ENCODE peak calls at places on chromosome 18, in six cellular contexts. One of them, this sample, is unnamed.

GRCh38 chr18:13488281-13488929 is 238.0 kb downstream of the FAM210A start:
- DNase-seq in body of pancreas: no peak
- DNase-seq in HCT116: no peak
- DNase-seq in A549: no peak
- DNase-seq in prostate gland: no peak
- DNase-seq in HepG2: no peak
- DNase-seq in this sample: no peak

GRCh38 chr18:644395-645004 is 13.0 kb upstream of the TYMS start:
- DNase-seq in body of pancreas: no peak
- DNase-seq in HCT116: no peak
- DNase-seq in A549: no peak
- DNase-seq in prostate gland: no peak
- DNase-seq in HepG2: peak
- DNase-seq in this sample: no peak

GRCh38 chr18:47247036-47247832 is 4.2 kb downstream of the SKOR2 start:
- DNase-seq in body of pancreas: no peak
- DNase-seq in HCT116: no peak
- DNase-seq in A549: no peak
- DNase-seq in prostate gland: no peak
- DNase-seq in HepG2: no peak
- DNase-seq in this sample: peak

GRCh38 chr18:79062806-79063205 is 6.4 kb upstream of the ATP9B start:
- DNase-seq in body of pancreas: no peak
- DNase-seq in HCT116: no peak
- DNase-seq in A549: no peak
- DNase-seq in prostate gland: peak
- DNase-seq in HepG2: peak
- DNase-seq in this sample: no peak

GRCh38 chr18:13234528-13234795 is 15.9 kb downstream of the LDLRAD4 start:
- DNase-seq in body of pancreas: no peak
- DNase-seq in HCT116: no peak
- DNase-seq in A549: no peak
- DNase-seq in prostate gland: no peak
- DNase-seq in HepG2: no peak
- DNase-seq in this sample: no peak

GRCh38 chr18:629303-630150 is 27.9 kb upstream of the TYMS start:
- DNase-seq in body of pancreas: no peak
- DNase-seq in HCT116: no peak
- DNase-seq in A549: no peak
- DNase-seq in prostate gland: no peak
- DNase-seq in HepG2: no peak
- DNase-seq in this sample: peak

GRCh38 chr18:47184419-47185050 is 8.4 kb upstream of the IER3IP1 start:
- DNase-seq in body of pancreas: peak
- DNase-seq in HCT116: peak
- DNase-seq in A549: peak
- DNase-seq in prostate gland: no peak
- DNase-seq in HepG2: peak
- DNase-seq in this sample: peak

GRCh38 chr18:58785171-58785805 is 79.4 kb upstream of the ZNF532 start:
- DNase-seq in body of pancreas: no peak
- DNase-seq in HCT116: peak
- DNase-seq in A549: peak
- DNase-seq in prostate gland: peak
- DNase-seq in HepG2: no peak
- DNase-seq in this sample: no peak

GRCh38 chr18:13606589-13607254 is 119.6 kb downstream of the FAM210A start:
- DNase-seq in body of pancreas: no peak
- DNase-seq in HCT116: no peak
- DNase-seq in A549: no peak
- DNase-seq in prostate gland: no peak
- DNase-seq in HepG2: no peak
- DNase-seq in this sample: no peak

GRCh38 chr18:70288851-70289328 is at the start of gene SOCS6:
- DNase-seq in body of pancreas: peak
- DNase-seq in HCT116: no peak
- DNase-seq in A549: no peak
- DNase-seq in prostate gland: peak
- DNase-seq in HepG2: no peak
- DNase-seq in this sample: peak

GRCh38 chr18:23487738-23488625 is 15.3 kb upstream of the RMC1 start:
- DNase-seq in body of pancreas: no peak
- DNase-seq in HCT116: no peak
- DNase-seq in A549: no peak
- DNase-seq in prostate gland: no peak
- DNase-seq in HepG2: peak
- DNase-seq in this sample: peak

GRCh38 chr18:34493566-34494358 is 216.3 kb upstream of the DTNA start:
- DNase-seq in body of pancreas: peak
- DNase-seq in HCT116: no peak
- DNase-seq in A549: no peak
- DNase-seq in prostate gland: no peak
- DNase-seq in HepG2: peak
- DNase-seq in this sample: no peak

GRCh38 chr18:48949051-48949605 is 1.6 kb downstream of the SMAD7 start:
- DNase-seq in body of pancreas: peak
- DNase-seq in HCT116: no peak
- DNase-seq in A549: no peak
- DNase-seq in prostate gland: no peak
- DNase-seq in HepG2: no peak
- DNase-seq in this sample: no peak

GRCh38 chr18:57901819-57902600 is 98.9 kb upstream of the ATP8B1 start:
- DNase-seq in body of pancreas: no peak
- DNase-seq in HCT116: no peak
- DNase-seq in A549: peak
- DNase-seq in prostate gland: no peak
- DNase-seq in HepG2: peak
- DNase-seq in this sample: no peak

GRCh38 chr18:5891361-5892215 is 3.7 kb downstream of the TMEM200C start:
- DNase-seq in body of pancreas: no peak
- DNase-seq in HCT116: no peak
- DNase-seq in A549: no peak
- DNase-seq in prostate gland: no peak
- DNase-seq in HepG2: no peak
- DNase-seq in this sample: no peak

GRCh38 chr18:13640266-13640860 is 86.0 kb downstream of the FAM210A start:
- DNase-seq in body of pancreas: no peak
- DNase-seq in HCT116: no peak
- DNase-seq in A549: no peak
- DNase-seq in prostate gland: no peak
- DNase-seq in HepG2: no peak
- DNase-seq in this sample: no peak

GRCh38 chr18:13191779-13192178 is 26.8 kb upstream of the LDLRAD4 start:
- DNase-seq in body of pancreas: peak
- DNase-seq in HCT116: no peak
- DNase-seq in A549: no peak
- DNase-seq in prostate gland: no peak
- DNase-seq in HepG2: peak
- DNase-seq in this sample: no peak

GRCh38 chr18:48922203-48922800 is 28.5 kb downstream of the SMAD7 start:
- DNase-seq in body of pancreas: no peak
- DNase-seq in HCT116: no peak
- DNase-seq in A549: no peak
- DNase-seq in prostate gland: no peak
- DNase-seq in HepG2: no peak
- DNase-seq in this sample: no peak

GRCh38 chr18:27546991-27547390 is 361.9 kb upstream of the CHST9 start:
- DNase-seq in body of pancreas: no peak
- DNase-seq in HCT116: no peak
- DNase-seq in A549: no peak
- DNase-seq in prostate gland: no peak
- DNase-seq in HepG2: no peak
- DNase-seq in this sample: no peak

GRCh38 chr18:22191346-22191710 is 21.9 kb downstream of the GATA6 start:
- DNase-seq in body of pancreas: no peak
- DNase-seq in HCT116: no peak
- DNase-seq in A549: no peak
- DNase-seq in prostate gland: no peak
- DNase-seq in HepG2: no peak
- DNase-seq in this sample: no peak

GRCh38 chr18:22193466-22193865 is 24.1 kb downstream of the GATA6 start:
- DNase-seq in body of pancreas: no peak
- DNase-seq in HCT116: no peak
- DNase-seq in A549: no peak
- DNase-seq in prostate gland: no peak
- DNase-seq in HepG2: no peak
- DNase-seq in this sample: no peak

GRCh38 chr18:22195052-22195451 is 25.7 kb downstream of the GATA6 start:
- DNase-seq in body of pancreas: no peak
- DNase-seq in HCT116: no peak
- DNase-seq in A549: no peak
- DNase-seq in prostate gland: no peak
- DNase-seq in HepG2: no peak
- DNase-seq in this sample: no peak

GRCh38 chr18:22191986-22192385 is 22.6 kb downstream of the GATA6 start:
- DNase-seq in body of pancreas: no peak
- DNase-seq in HCT116: no peak
- DNase-seq in A549: no peak
- DNase-seq in prostate gland: no peak
- DNase-seq in HepG2: no peak
- DNase-seq in this sample: no peak

DNA sequence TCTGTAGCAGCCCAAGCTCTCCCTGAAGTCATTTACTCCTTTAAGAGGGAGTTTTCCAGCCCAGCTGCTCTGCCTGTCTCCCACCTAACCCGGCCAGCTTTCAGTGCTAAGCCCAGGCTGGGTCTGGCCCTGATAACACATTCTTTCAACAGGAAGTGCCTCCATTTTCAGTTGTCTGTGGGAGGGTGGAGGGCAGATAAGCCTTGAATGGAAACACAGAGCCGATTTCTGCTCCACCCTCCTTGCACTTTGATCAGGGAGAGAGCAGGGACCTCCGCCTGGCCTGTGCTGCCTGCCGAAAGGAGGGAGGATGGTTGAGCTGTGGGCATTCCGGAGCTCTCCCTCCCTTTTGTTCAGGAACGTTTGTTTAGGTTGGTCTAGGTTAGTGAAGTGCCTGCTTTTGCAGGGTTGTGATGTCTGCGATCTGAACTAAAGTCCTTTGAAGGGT is 24.8 kb downstream of the GATA6 start:
- DNase-seq in body of pancreas: no peak
- DNase-seq in HCT116: no peak
- DNase-seq in A549: no peak
- DNase-seq in prostate gland: no peak
- DNase-seq in HepG2: peak
- DNase-seq in this sample: peak
- TF ChIP-seq POLR2A in body of pancreas: no peak
- TF ChIP-seq POLR2A in HCT116: no peak
- TF ChIP-seq POLR2A in A549: no peak
- TF ChIP-seq POLR2A in prostate gland: no peak
- TF ChIP-seq POLR2A in HepG2: no peak
- TF ChIP-seq POLR2A in this sample: no peak

DNA sequence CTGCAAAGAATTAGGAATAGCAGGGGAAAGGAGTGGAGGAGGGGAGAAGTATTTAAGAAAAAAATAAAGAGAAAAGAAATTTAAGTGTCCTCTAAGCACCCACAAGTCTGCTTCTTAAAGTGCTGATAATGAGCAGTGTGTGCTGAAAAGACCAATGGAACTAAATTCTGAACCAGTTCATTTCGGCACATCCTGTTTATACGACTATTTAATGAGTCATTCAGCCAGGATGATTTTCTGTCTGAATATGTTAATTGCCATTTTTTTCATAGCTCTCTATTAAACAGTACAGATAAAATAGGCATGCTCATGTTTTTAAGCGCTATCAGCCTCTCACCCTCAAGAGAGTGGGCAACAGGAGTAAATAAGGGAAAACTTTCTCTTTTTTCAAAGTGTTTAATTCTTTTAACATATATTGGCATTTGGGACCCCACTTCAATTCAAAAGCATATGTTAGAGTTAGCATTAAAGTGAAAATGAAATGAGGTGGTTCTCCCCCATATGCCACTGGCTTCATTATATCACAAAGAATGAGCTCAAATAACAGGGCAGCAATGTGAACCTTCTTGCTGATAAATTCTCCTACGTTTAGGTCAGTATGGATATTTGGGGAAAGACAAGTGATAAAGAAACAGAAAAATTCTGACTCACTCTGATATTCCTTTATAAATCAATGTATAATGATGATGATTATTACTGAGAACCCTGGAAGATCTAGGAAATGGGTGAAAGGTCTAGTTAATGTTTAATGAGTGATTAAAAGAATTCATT is 87.5 kb downstream of the TCF4 start:
- DNase-seq in body of pancreas: no peak
- DNase-seq in HCT116: no peak
- DNase-seq in A549: no peak
- DNase-seq in prostate gland: no peak
- DNase-seq in HepG2: no peak
- DNase-seq in this sample: no peak
- TF ChIP-seq POLR2A in body of pancreas: no peak
- TF ChIP-seq POLR2A in HCT116: no peak
- TF ChIP-seq POLR2A in A549: no peak
- TF ChIP-seq POLR2A in prostate gland: no peak
- TF ChIP-seq POLR2A in HepG2: no peak
- TF ChIP-seq POLR2A in this sample: no peak

DNA sequence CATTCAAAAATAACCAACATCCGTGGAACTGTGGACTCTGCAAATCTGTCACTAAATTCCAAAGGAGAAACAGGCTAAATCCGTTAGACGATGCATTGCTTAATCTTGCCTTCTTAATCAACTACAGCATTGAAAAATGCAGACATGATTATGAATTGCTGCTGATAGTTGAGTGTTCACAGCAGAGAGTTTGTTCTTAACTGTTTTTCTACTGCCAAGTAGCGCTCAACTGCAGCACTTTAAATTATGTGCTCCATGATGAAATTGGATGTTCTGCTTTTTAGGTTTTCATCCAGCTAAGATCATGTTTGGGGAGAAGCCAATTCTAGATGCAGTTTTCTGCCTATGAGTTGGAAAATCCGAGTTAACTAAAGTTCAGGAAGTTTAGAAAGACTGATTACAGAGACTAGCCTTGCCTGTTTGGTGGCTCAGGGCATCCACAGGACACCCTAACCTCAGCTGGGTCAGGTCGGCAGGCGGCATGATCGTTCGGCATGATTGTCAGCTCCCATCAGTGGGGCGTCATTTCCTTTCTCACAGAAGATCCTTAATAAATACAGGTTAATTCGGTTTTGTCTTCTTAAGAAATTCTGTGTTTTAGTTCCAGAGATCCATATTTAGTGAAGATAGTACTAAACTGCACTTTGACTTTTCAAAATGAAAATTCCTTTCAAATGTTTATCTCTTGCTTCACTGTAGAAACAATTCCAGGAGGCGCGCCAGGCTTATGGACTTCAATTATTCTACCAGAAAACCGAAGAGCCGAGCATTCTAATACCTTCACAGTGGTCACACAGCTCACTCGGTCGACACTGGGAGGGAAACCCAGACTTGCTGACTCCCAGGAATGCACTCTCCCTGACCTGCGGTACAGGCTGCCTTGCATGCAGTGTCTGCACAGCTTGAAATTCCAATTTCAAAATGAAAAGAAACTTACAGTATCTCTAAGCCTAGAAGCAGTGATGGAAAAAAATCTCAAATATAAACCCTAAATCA is 119.6 kb upstream of the PIEZO2 start:
- DNase-seq in body of pancreas: no peak
- DNase-seq in HCT116: no peak
- DNase-seq in A549: no peak
- DNase-seq in prostate gland: no peak
- DNase-seq in HepG2: no peak
- DNase-seq in this sample: no peak
- TF ChIP-seq POLR2A in body of pancreas: no peak
- TF ChIP-seq POLR2A in HCT116: no peak
- TF ChIP-seq POLR2A in A549: no peak
- TF ChIP-seq POLR2A in prostate gland: no peak
- TF ChIP-seq POLR2A in HepG2: no peak
- TF ChIP-seq POLR2A in this sample: no peak

GRCh38 chr18:80136679-80137078 is 27.6 kb downstream of the ADNP2 start:
- DNase-seq in body of pancreas: no peak
- DNase-seq in HCT116: no peak
- DNase-seq in A549: no peak
- DNase-seq in prostate gland: no peak
- DNase-seq in HepG2: no peak
- DNase-seq in this sample: no peak
- TF ChIP-seq POLR2A in body of pancreas: no peak
- TF ChIP-seq POLR2A in HCT116: no peak
- TF ChIP-seq POLR2A in A549: no peak
- TF ChIP-seq POLR2A in prostate gland: no peak
- TF ChIP-seq POLR2A in HepG2: no peak
- TF ChIP-seq POLR2A in this sample: no peak